ENCODE peak calls at places on chromosome 19, in five cellular contexts. E is mesenchymal stem cell, X is IMR-90, G is trophoblast cell, D is H1. C is an unnamed sample.

GRCh38 chr19:54014920-54015560 is 23.6 kb downstream of the CACNG6 start:
- DNase-seq in E (no peak), X (no peak), G (no peak), D (no peak), C (no peak)

GRCh38 chr19:41531438-41532311 is 44.3 kb upstream of the CEACAM21 start:
- DNase-seq in E (peak; percentile 5), X (peak; percentile 31), G (peak; percentile 29), D (no peak), C (peak; percentile 21)

GRCh38 chr19:48603850-48604249 is 2.7 kb upstream of the SPACA4 start:
- DNase-seq in E (no peak), X (no peak), G (no peak), D (no peak), C (no peak)

GRCh38 chr19:49592486-49593232 is 1.7 kb downstream of the PRR12 start:
- DNase-seq in E (peak; percentile 50), X (no peak), G (no peak), D (no peak), C (peak; percentile 69)

GRCh38 chr19:19053508-19054314 is 10.1 kb upstream of the SLC25A42 start:
- DNase-seq in E (peak; percentile 52), X (peak; percentile 48), G (peak; percentile 62), D (peak; percentile 31), C (peak; percentile 73)

GRCh38 chr19:38564981-38565685 is 52.6 kb downstream of the MAP4K1 start:
- DNase-seq in E (no peak), X (no peak), G (no peak), D (no peak), C (no peak)

GRCh38 chr19:16161848-16162247 is 11.5 kb downstream of the CIB3 start:
- DNase-seq in E (peak; percentile 30), X (peak; percentile 85), G (no peak), D (no peak), C (no peak)

GRCh38 chr19:53908933-53909415 is at the start of gene CACNG7:
- DNase-seq in E (no peak), X (no peak), G (no peak), D (no peak), C (peak; percentile 57)

GRCh38 chr19:16382775-16383543 is 58.3 kb downstream of the KLF2 start:
- DNase-seq in E (peak; percentile 83), X (peak; percentile 85), G (peak; percentile 63), D (peak; percentile 61), C (peak; percentile 91)

GRCh38 chr19:49413348-49413747 is 9.9 kb downstream of the PTH2 start:
- DNase-seq in E (no peak), X (peak; percentile 31), G (no peak), D (no peak), C (peak; percentile 63)

GRCh38 chr19:6092329-6093286 is 17.7 kb downstream of the RFX2 start:
- DNase-seq in E (peak; percentile 96), X (peak; percentile 88), G (peak; percentile 95), D (peak; percentile 34), C (peak; percentile 88)

GRCh38 chr19:7515471-7516226 is at the start of gene ZNF358:
- DNase-seq in E (peak; percentile 68), X (peak; percentile 46), G (peak; percentile 30), D (no peak), C (peak; percentile 86)

GRCh38 chr19:1285737-1286360 is at the start of gene EFNA2:
- DNase-seq in E (no peak), X (no peak), G (no peak), D (no peak), C (no peak)

GRCh38 chr19:1284979-1285736 is 515 bp upstream of the EFNA2 start:
- DNase-seq in E (no peak), X (no peak), G (no peak), D (no peak), C (no peak)

GRCh38 chr19:1287622-1288527 is 2.2 kb downstream of the EFNA2 start:
- DNase-seq in E (no peak), X (no peak), G (no peak), D (no peak), C (no peak)

GRCh38 chr19:1286859-1287621 is 1.4 kb downstream of the EFNA2 start:
- DNase-seq in E (no peak), X (no peak), G (no peak), D (no peak), C (no peak)

DNA sequence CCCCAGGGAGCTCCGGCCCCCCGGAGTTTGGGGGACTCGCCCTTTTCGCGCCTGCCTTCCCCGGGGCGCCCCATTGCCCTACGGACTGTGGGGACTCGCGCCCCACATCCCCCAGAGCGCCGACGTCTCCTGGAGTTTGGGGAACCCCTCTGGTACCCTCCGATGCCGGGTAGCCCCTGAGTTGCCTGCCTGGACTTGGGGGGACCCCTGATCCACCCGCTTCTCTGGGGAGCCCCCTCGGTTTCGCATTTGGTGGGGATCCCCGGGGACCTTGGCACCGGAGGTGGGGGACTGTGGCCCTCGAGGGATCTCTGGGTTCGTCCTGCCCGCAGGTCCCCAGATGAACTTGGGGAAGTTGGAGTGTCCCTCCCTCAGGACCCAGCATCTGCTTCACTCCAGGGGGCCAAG is 782 bp downstream of the EFNA2 start:
- DNase-seq in E (no peak), X (no peak), G (no peak), D (no peak), C (no peak)
- H3K27me3 ChIP-seq in E (peaks cover 42% of the 10 kb centered on the region), X (peaks cover 46% of the 10 kb centered on the region), G (peaks cover 7% of the 10 kb centered on the region), D (peaks cover 8% of the 10 kb centered on the region), C (no peaks in the 10 kb centered on the region)

DNA sequence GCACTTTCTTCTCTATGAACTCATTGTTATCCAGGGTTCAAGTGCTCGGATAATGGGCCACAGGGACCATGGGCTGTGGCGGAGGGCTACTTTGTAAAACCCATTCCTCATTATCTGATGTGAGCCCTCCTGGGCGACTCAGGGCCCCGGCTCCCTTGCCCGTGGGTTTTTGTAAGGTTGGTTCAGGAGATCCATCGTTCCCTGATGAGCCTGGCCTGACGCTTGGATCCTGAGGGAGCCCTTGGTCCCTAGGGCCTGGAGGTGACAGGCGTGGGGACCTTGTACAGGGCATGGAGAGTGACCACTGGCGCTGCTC is 61.4 kb upstream of the ZNF536 start:
- DNase-seq in E (no peak), X (no peak), G (no peak), D (no peak), C (no peak)
- H2AK5ac ChIP-seq in E (no peak overlapping the region), X (no peak overlapping the region), G (no peak overlapping the region), D (no peak overlapping the region), C (no peak overlapping the region)

GRCh38 chr19:51594774-51595109 is 23.7 kb downstream of the ZNF175 start:
- DNase-seq in E (no peak), X (peak; percentile 2), G (no peak), D (no peak), C (no peak)

GRCh38 chr19:51595776-51596175 is 24.7 kb downstream of the ZNF175 start:
- DNase-seq in E (no peak), X (no peak), G (no peak), D (no peak), C (no peak)

GRCh38 chr19:51593969-51594773 is 23.1 kb downstream of the ZNF175 start:
- DNase-seq in E (peak; percentile 97), X (peak; percentile 97), G (peak; percentile 99), D (peak; percentile 87), C (peak; percentile 98)

GRCh38 chr19:51593138-51593890 is 22.2 kb downstream of the ZNF175 start:
- DNase-seq in E (no peak), X (no peak), G (no peak), D (no peak), C (peak; percentile 8)

DNA sequence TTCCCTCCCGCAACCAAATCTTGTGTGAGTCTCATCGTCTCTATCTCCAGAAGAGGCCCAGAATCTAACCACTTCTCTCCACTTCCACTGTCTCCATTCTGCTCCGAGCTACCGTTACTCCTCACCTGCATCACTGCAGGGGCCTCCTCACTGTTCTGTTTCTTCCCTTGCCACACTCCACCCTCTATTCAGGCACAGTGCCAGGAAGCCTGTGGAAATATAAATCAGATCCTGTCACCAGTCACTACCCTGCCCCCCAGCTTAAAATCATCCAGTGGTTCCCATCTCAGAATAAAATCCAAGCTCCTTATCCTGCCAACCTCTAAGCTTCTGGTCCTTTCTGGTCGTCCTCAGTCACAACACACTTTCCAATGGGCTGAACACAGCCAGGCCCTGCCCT is 24.1 kb downstream of the ZNF175 start:
- DNase-seq in E (no peak), X (no peak), G (no peak), D (no peak), C (no peak)
- H3K27me3 ChIP-seq in E (no peaks in the 10 kb centered on the region), X (no peaks in the 10 kb centered on the region), G (no peaks in the 10 kb centered on the region), D (peaks cover 2% of the 10 kb centered on the region), C (no peaks in the 10 kb centered on the region)

DNA sequence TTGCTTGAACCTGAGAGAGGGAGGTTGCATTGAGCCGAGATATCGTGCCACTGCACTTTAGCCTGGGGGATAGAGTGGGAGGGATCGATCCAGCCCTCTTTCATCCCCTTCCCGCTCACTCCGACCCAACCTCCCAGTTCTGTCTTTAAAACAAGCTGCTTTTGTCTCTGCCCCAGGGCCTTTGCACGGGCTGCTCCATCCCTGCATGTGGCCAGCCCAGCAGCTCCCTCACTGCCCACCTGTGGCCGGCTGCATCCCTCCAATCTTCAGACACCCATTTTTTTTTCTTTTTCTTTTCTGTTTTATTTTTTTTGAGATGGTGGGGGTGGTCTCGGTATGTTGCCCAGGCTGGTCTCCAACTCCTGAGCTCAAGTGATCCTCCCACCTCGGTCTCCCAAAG is 31.6 kb downstream of the EFNA2 start:
- DNase-seq in E (no peak), X (no peak), G (no peak), D (no peak), C (no peak)
- H2AK5ac ChIP-seq in E (no peak overlapping the region), X (no peak overlapping the region), G (no peak overlapping the region), D (no peak overlapping the region), C (no peak overlapping the region)

GRCh38 chr19:50690439-50690838 is 29.2 kb downstream of the SHANK1 start:
- DNase-seq in E (no peak), X (no peak), G (no peak), D (no peak), C (no peak)
- H3K27me3 ChIP-seq in E (peaks cover 5% of the 10 kb centered on the region), X (peaks cover 18% of the 10 kb centered on the region), G (peaks cover 45% of the 10 kb centered on the region), D (peaks cover 74% of the 10 kb centered on the region), C (peaks cover 37% of the 10 kb centered on the region)

GRCh38 chr19:40465025-40465780 is at the start of gene BLVRB:
- DNase-seq in E (peak; percentile 91), X (peak; percentile 52), G (peak; percentile 52), D (no peak), C (no peak)
- H2AK5ac ChIP-seq in E (peak within 1 kb of the TSS; percentile 96), X (peak within 1 kb of the TSS; percentile 72), G (peak within 1 kb of the TSS; percentile 83), D (peak within 1 kb of the TSS; percentile 8), C (peak within 1 kb of the TSS; percentile 14)

C was measured in mesendoderm.